ENCODE peak calls at places on chromosomes 3 and 15, in six cellular contexts. G, N, L, X, T and F are unnamed samples. For H3K9me3, the result is how much of the 10 kb centered on the place peaks cover.

GRCh38 chr3:47782538-47783308 is 1.0 kb upstream of the SMARCC1 start:
- DNase-seq in L (no peak), G (no peak), X (no peak), T (no peak), N (no peak), F (no peak)

GRCh38 chr15:68434021-68434420 is 2.1 kb upstream of the ITGA11 start:
- DNase-seq in G (no peak), L (no peak), T (no peak), N (no peak), X (no peak), F (no peak)

GRCh38 chr3:11847607-11848006 is 922 bp upstream of the TAMM41 start:
- DNase-seq in G (no peak), X (peak), N (no peak), L (no peak), T (no peak), F (no peak)

GRCh38 chr3:16866447-16867025 is 18.2 kb upstream of the PLCL2 start:
- DNase-seq in X (peak), L (no peak), G (no peak), N (no peak), T (peak), F (no peak)

GRCh38 chr3:33372218-33373081 is 67.8 kb downstream of the UBP1 start:
- DNase-seq in L (peak), N (peak), G (no peak), T (peak), X (peak), F (peak)

GRCh38 chr3:134357261-134357913 is 16.9 kb downstream of the AMOTL2 start:
- DNase-seq in G (no peak), N (peak), T (no peak), X (no peak), L (no peak), F (no peak)

GRCh38 chr15:37081985-37082384 is 18.4 kb downstream of the MEIS2 start:
- DNase-seq in T (no peak), X (no peak), L (no peak), N (no peak), G (no peak), F (no peak)

GRCh38 chr15:98823012-98823458 is 174.7 kb downstream of the IGF1R start:
- DNase-seq in X (no peak), T (no peak), G (no peak), L (no peak), N (peak), F (no peak)

GRCh38 chr3:67609709-67610108 is 44.7 kb downstream of the SUCLG2 start:
- DNase-seq in L (no peak), X (no peak), G (no peak), N (no peak), T (no peak), F (no peak)

GRCh38 chr15:92159906-92160841 is 233.5 kb upstream of the ST8SIA2 start:
- DNase-seq in N (no peak), X (no peak), T (no peak), L (no peak), G (no peak), F (no peak)

GRCh38 chr15:38028869-38029268 is 94.4 kb downstream of the TMCO5A start:
- DNase-seq in T (no peak), G (no peak), X (no peak), N (no peak), L (no peak), F (no peak)

GRCh38 chr3:143307613-143308183 is 188.1 kb downstream of the CHST2 start:
- DNase-seq in T (no peak), G (no peak), L (peak), N (no peak), X (no peak), F (no peak)

GRCh38 chr3:93855406-93855805 is 118.3 kb downstream of the PROS1 start:
- DNase-seq in X (no peak), G (no peak), T (no peak), N (no peak), L (no peak), F (no peak)
- H3K9me3 ChIP-seq in X (under half), G (under half), T (under half), N (under half), L (under half), F (under half)

DNA sequence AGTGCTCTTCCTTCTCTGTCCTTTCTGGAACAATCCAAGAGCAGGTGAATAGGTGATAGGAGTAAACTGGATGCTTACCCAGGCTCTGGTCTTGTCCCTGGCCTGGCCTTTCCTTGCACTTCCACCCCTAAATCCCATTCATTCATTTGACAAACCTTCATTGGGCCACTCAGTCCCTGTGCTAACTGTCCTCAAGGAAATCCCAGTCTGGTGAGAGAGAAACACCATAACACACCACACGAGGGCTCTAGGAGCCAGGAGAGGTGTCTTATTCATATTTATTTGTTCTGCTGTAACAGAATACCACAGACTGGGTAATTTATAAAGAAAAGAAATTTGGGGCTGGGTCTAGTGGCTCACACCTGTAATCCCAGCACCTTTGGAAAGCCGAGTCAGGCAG is 22.8 kb downstream of the EFCC1 start:
- DNase-seq in L (no peak), T (no peak), N (no peak), G (no peak), X (no peak), F (no peak)
- H3K27ac ChIP-seq in L (peak), T (no peak), N (peak), G (no peak), X (no peak), F (no peak)

DNA sequence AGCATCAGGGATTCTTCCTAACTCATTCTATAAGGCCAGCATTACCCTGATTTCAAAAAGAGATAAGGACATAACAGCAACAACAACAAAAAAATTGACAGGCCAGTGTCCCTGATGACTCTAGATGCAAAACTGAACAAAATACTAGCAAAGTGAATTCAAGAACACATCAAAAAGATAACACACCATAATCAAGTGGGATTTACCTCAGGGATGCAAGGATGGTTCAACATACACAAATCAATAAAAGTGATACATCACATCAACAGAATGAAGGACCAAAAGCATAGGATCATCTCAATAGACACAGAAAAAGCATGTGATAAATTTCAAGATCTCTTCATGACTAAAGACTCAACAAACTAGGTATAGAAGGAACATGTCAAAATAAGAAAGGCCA is 119.6 kb downstream of the STT3B start:
- DNase-seq in G (no peak), N (no peak), L (no peak), T (no peak), X (no peak), F (no peak)
- H3K9me3 ChIP-seq in G (under half), N (under half), L (under half), T (under half), X (half or more), F (half or more)

DNA sequence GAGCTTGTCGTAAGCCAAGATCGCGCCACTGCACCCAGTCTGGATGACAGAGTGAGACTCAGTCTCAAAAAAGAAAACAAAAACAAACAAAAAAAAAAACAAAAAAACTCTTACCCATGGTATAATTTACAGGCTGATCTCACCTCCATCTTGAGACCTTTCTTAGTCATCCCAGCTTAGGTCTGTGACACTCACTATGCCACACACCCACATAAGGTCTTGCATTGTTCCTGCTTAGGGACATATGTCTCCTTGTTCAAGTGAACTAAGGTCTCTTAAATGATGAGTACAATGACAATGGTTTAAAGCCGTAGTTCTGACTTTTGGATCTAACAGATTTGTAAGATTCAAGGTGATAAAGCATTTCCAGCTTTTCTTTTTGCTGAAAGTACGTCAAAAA is 360.2 kb upstream of the ARHGEF26 start:
- DNase-seq in T (no peak), L (no peak), N (no peak), X (no peak), G (no peak), F (no peak)
- H3K27ac ChIP-seq in T (no peak), L (no peak), N (no peak), X (no peak), G (no peak), F (no peak)